ENCODE peak calls at places on chromosomes 5 and 9, in six cellular contexts. F is sigmoid colon, O is Panc1, J is prostate gland, N is endothelial cell of umbilical vein, Y is GM12878. S is an unnamed sample. For H3K4me1, the result is how much of the 10 kb centered on the place peaks cover.

GRCh38 chr5:75611324-75612210 is at the start of gene ANKDD1B:
- DNase-seq in F (peak), O (no peak), J (peak), N (peak), Y (no peak), S (peak)

GRCh38 chr9:93577045-93577939 is 908 bp downstream of the PHF2 start:
- DNase-seq in F (no peak), O (no peak), J (peak), N (peak), Y (no peak), S (peak)

GRCh38 chr5:34051374-34051980 is 8.5 kb upstream of the C1QTNF3 start:
- DNase-seq in F (no peak), O (no peak), J (no peak), N (no peak), Y (no peak), S (no peak)

GRCh38 chr5:54757541-54757940 is 227.9 kb downstream of the ESM1 start:
- DNase-seq in F (no peak), O (no peak), J (no peak), N (no peak), Y (no peak), S (no peak)

GRCh38 chr5:1563617-1564181 is 39.9 kb upstream of the LPCAT1 start:
- DNase-seq in F (no peak), O (no peak), J (no peak), N (no peak), Y (no peak), S (no peak)

GRCh38 chr9:102569436-102569835 is 425.7 kb upstream of the CYLC2 start:
- DNase-seq in F (no peak), O (no peak), J (no peak), N (no peak), Y (no peak), S (no peak)

GRCh38 chr5:1663186-1663585 is 136.5 kb downstream of the MRPL36 start:
- DNase-seq in F (peak), O (no peak), J (no peak), N (no peak), Y (no peak), S (peak)

GRCh38 chr5:101163088-101163487 is 260.0 kb upstream of the ST8SIA4 start:
- DNase-seq in F (no peak), O (no peak), J (no peak), N (no peak), Y (no peak), S (no peak)

GRCh38 chr9:87516931-87517300 is 19.2 kb downstream of the DAPK1 start:
- DNase-seq in F (no peak), O (no peak), J (no peak), N (no peak), Y (no peak), S (no peak)

GRCh38 chr5:159907689-159908088 is 8.6 kb upstream of the ADRA1B start:
- DNase-seq in F (no peak), O (no peak), J (no peak), N (no peak), Y (no peak), S (no peak)
- H3K4me3 ChIP-seq in F (no peak), O (no peak), J (no peak), N (no peak), Y (no peak), S (no peak)

GRCh38 chr9:117722108-117722761 is 18.0 kb downstream of the TLR4 start:
- DNase-seq in F (no peak), O (no peak), J (no peak), N (no peak), Y (no peak), S (no peak)
- H3K4me1 ChIP-seq in F (under half), O (under half), J (under half), N (under half), Y (under half), S (under half)

DNA sequence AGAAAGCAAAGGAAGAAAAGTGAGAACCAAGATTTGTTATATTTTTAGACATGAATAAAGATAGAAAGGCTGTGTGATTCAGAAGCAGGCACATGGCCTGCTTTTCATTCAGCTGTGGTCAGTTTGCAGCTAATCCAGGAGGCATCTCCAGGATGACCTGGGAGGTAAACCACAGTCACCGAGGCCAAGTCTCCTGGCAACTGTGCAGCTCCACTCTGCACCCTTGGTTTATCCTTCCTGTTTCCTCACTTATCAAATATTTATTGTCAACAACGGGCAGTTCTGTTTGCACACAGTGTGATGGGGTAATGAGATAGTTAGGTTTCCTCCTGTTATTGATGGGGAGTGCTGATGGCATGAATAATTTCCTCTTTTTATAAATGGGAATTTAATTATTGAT is 243.0 kb downstream of the PSAT1 start:
- DNase-seq in F (no peak), O (peak), J (peak), N (no peak), Y (no peak), S (no peak)
- TF ChIP-seq POLR2AphosphoS5 in F (no peak), O (no peak), J (no peak), N (no peak), Y (no peak), S (no peak)

GRCh38 chr9:128657344-128657704 is 677 bp upstream of the DYNC2I2 start:
- DNase-seq in F (no peak), O (no peak), J (no peak), N (no peak), Y (no peak), S (no peak)
- H3K4me3 ChIP-seq in F (peak), O (no peak), J (no peak), N (no peak), Y (no peak), S (peak)

GRCh38 chr9:137271696-137272076 is 5.8 kb upstream of the TOR4A start:
- DNase-seq in F (no peak), O (no peak), J (no peak), N (no peak), Y (no peak), S (no peak)
- H3K4me1 ChIP-seq in F (under half), O (under half), J (under half), N (under half), Y (under half), S (under half)